ENCODE peak calls at places on chromosomes 3 and 15, in four cellular contexts. J, G, O and L are unnamed samples.

GRCh38 chr3:194404365-194405140 is 5.5 kb upstream of the GP5 start:
- DNase-seq in J (peak; percentile 74), G (peak; percentile 62), O (no peak), L (no peak)

GRCh38 chr3:81869380-81869779 is 107.9 kb upstream of the GBE1 start:
- DNase-seq in J (no peak), G (no peak), O (no peak), L (no peak)

GRCh38 chr15:87269566-87269965 is 987.0 kb downstream of the NTRK3 start:
- DNase-seq in J (no peak), G (no peak), O (no peak), L (no peak)

GRCh38 chr3:59609967-59610366 is 560.1 kb upstream of the CFAP20DC start:
- DNase-seq in J (peak; percentile 59), G (no peak), O (no peak), L (peak; percentile 82)

GRCh38 chr15:76337047-76337738 is 620 bp downstream of the ISL2 start:
- DNase-seq in J (peak; percentile 63), G (peak; percentile 24), O (no peak), L (no peak)

GRCh38 chr3:28050895-28051294 is 190.5 kb upstream of the CMC1 start:
- DNase-seq in J (peak; percentile 85), G (no peak), O (no peak), L (no peak)

GRCh38 chr15:97804950-97805349 is 155.6 kb upstream of the ARRDC4 start:
- DNase-seq in J (no peak), G (no peak), O (no peak), L (no peak)

GRCh38 chr3:100044369-100044768 is 69.9 kb downstream of the FILIP1L start:
- DNase-seq in J (no peak), G (peak; percentile 79), O (no peak), L (no peak)

GRCh38 chr15:74780983-74781672 is 752 bp upstream of the CSK start:
- DNase-seq in J (peak; percentile 51), G (peak; percentile 60), O (no peak), L (peak; percentile 81)

GRCh38 chr3:53780171-53780570 is 66.0 kb downstream of the CHDH start:
- DNase-seq in J (peak; percentile 70), G (no peak), O (no peak), L (no peak)

GRCh38 chr15:83283813-83284562 is 476 bp downstream of the BNC1 start:
- DNase-seq in J (peak; percentile 60), G (no peak), O (no peak), L (no peak)

GRCh38 chr3:54676087-54676486 is 251.8 kb downstream of the LRTM1 start:
- DNase-seq in J (no peak), G (no peak), O (no peak), L (no peak)

GRCh38 chr3:97863025-97863424 is 41.2 kb downstream of the CRYBG3 start:
- DNase-seq in J (peak; percentile 72), G (no peak), O (no peak), L (no peak)

GRCh38 chr15:38130739-38131498 is 121.7 kb upstream of the SPRED1 start:
- DNase-seq in J (peak; percentile 98), G (peak; percentile 20), O (peak; percentile 58), L (peak; percentile 39)

GRCh38 chr3:188635258-188636038 is 481.5 kb downstream of the LPP start:
- DNase-seq in J (no peak), G (no peak), O (no peak), L (no peak)

GRCh38 chr3:81936817-81937216 is 175.4 kb upstream of the GBE1 start:
- DNase-seq in J (no peak), G (no peak), O (no peak), L (no peak)

GRCh38 chr15:71002321-71002720 is 109.7 kb downstream of the LRRC49 start:
- DNase-seq in J (peak; percentile 14), G (no peak), O (no peak), L (no peak)

GRCh38 chr3:111801697-111802655 is 57.1 kb upstream of the PHLDB2 start:
- DNase-seq in J (peak; percentile 97), G (no peak), O (no peak), L (no peak)

GRCh38 chr15:26013946-26014345 is 150.8 kb upstream of the ATP10A start:
- DNase-seq in J (peak; percentile 3), G (no peak), O (no peak), L (no peak)

GRCh38 chr3:81308296-81308695 is 453.1 kb downstream of the GBE1 start:
- DNase-seq in J (peak; percentile 50), G (no peak), O (no peak), L (no peak)

GRCh38 chr3:15903164-15903563 is 105.4 kb upstream of the ANKRD28 start:
- DNase-seq in J (peak; percentile 82), G (no peak), O (no peak), L (peak; percentile 38)

GRCh38 chr3:28376424-28376823 is 27.8 kb upstream of the AZI2 start:
- DNase-seq in J (peak; percentile 88), G (no peak), O (no peak), L (no peak)

GRCh38 chr3:60490992-60491391 is 760.3 kb downstream of the FHIT start:
- DNase-seq in J (no peak), G (no peak), O (no peak), L (no peak)

GRCh38 chr3:121018917-121019321 is 110.9 kb downstream of the STXBP5L start:
- DNase-seq in J (no peak), G (no peak), O (no peak), L (no peak)

GRCh38 chr3:136412307-136412706 is 162.2 kb downstream of the PCCB start:
- DNase-seq in J (no peak), G (no peak), O (no peak), L (no peak)

GRCh38 chr3:185318136-185318535 is 44.8 kb upstream of the MAP3K13 start:
- DNase-seq in J (no peak), G (no peak), O (no peak), L (no peak)

GRCh38 chr3:197508511-197508910 is 47.3 kb downstream of the BDH1 start:
- DNase-seq in J (no peak), G (no peak), O (no peak), L (no peak)

GRCh38 chr15:92879949-92880725 is 20.0 kb upstream of the CHD2 start:
- DNase-seq in J (no peak), G (peak; percentile 66), O (no peak), L (no peak)

GRCh38 chr15:33476076-33476475 is 165.3 kb downstream of the RYR3 start:
- DNase-seq in J (no peak), G (no peak), O (no peak), L (no peak)

GRCh38 chr15:76270876-76271275 is 40.4 kb downstream of the ETFA start:
- DNase-seq in J (no peak), G (no peak), O (no peak), L (no peak)

GRCh38 chr15:32743411-32744145 is 25.8 kb downstream of the GREM1 start:
- DNase-seq in J (peak; percentile 61), G (no peak), O (no peak), L (no peak)

GRCh38 chr3:23455084-23455483 is 252.0 kb downstream of the UBE2E2 start:
- DNase-seq in J (peak; percentile 86), G (no peak), O (no peak), L (no peak)

DNA sequence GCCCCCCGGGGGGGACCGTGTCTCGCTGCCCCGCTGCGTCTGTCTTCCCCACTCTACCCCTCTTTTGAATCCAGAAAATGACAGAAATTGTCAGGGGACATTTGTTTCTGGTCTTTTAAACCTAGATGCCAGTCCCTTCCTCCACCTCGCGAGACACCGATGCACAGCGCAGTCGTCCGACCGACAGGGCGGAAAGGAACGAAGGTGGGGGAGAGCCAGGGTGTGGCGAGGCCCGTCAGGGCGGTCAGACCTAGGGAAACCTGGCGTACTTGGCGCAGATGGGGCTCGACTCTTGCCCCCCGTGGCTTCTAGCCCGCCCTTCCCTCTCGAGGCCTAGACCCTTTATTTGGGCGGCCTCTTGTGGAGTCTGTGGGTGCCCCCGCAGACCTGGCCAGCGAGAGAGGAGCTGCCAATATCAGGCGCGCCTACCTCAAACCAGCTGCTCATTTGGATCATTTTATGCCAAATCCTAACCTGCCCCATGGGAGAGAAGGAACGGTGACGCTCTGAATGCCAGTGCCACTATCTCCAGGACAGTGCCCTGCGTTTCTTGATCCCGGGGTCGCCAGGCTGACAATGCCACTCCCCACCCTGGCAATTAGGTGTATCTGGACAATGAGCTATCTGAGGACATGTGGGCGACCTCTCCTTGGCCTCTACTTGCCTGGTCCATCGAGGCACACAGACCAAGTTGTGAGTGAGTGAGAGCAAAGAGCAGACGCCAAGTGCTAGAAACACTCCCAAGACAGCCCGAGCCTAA is 500 bp upstream of the RAB6B start:
- DNase-seq in J (peak; percentile 41), G (no peak), O (no peak), L (no peak)
- H3K27ac ChIP-seq in J (no peak overlapping the region), G (no peak overlapping the region), O (peak overlapping the region; percentile 38), L (no peak overlapping the region)

GRCh38 chr3:37993067-37993809 is 2.7 kb downstream of the VILL start:
- DNase-seq in J (no peak), G (no peak), O (peak; percentile 46), L (no peak)
- H3K4me3 ChIP-seq in J (peak overlapping the region; percentile 83), G (peak overlapping the region; percentile 78), O (peak overlapping the region; percentile 52), L (peak overlapping the region; percentile 46)

DNA sequence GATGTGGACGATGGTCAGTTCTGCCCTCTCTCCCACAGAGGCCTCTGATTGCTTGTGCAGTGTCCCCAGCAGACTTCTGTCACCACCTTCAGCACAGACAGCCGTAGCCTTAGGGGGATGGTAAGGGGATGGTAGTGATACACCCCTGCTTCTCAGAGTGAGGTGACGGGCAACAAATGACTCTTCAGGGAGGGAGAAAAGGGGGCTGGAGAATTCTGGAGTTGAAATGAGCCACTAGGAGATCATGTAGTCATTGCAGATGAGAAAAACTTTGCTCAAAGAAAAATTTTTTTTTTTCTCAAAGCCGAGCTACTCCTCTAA is 29.6 kb upstream of the TIMP4 start:
- DNase-seq in J (no peak), G (no peak), O (no peak), L (no peak)
- H3K4me1 ChIP-seq in J (peaks cover 27% of the 10 kb centered on the region), G (peaks cover 3% of the 10 kb centered on the region), O (no peaks in the 10 kb centered on the region), L (no peaks in the 10 kb centered on the region)

DNA sequence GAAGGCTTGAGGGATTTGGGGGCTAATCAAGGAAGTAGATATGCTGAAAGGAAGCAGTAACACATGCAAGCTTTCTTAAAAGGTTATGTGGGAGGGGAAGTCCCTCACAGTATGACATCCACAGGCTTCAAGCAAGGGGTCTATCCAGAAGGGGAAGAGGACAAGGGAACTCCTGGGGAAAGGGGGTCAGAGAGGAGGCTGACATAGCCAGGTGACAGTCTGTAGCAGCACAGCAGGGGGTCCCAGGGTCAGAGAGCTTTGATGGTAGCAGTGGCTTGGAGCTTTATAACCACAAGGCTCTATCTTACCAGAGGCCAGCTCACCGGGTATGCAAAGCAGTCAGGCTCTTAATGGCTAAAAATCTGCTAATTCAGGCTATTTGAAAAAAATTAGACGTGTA is 150.6 kb upstream of the NSMCE3 start:
- DNase-seq in J (no peak), G (no peak), O (no peak), L (no peak)
- H3K27ac ChIP-seq in J (no peak overlapping the region), G (no peak overlapping the region), O (no peak overlapping the region), L (no peak overlapping the region)

GRCh38 chr15:101151286-101151685 is 100.6 kb downstream of the CHSY1 start:
- DNase-seq in J (no peak), G (no peak), O (peak; percentile 7), L (no peak)

GRCh38 chr15:101149864-101150722 is 101.8 kb downstream of the CHSY1 start:
- DNase-seq in J (no peak), G (no peak), O (peak; percentile 27), L (no peak)

GRCh38 chr15:101152914-101153313 is 98.9 kb downstream of the CHSY1 start:
- DNase-seq in J (no peak), G (no peak), O (peak; percentile 28), L (no peak)

GRCh38 chr15:101148881-101149664 is 102.8 kb downstream of the CHSY1 start:
- DNase-seq in J (no peak), G (no peak), O (peak; percentile 15), L (no peak)

DNA sequence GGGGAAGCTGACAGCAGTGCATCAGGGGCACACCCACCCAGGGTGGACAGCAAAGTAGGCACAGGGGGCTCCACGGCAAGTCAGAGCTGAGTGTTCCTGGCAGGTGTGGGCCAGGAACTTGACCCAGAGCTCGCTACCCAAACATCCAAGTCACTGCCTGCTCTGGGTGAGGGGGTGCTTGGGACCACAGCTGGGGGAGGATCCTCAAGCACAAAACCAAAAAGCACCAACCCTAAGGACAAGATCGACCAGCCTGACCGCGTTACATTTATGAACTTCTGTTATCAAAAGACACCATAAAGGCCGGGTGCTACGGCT is 101.2 kb downstream of the CHSY1 start:
- DNase-seq in J (no peak), G (no peak), O (peak; percentile 31), L (no peak)
- H3K4me3 ChIP-seq in J (no peak overlapping the region), G (no peak overlapping the region), O (no peak overlapping the region), L (no peak overlapping the region)